ENCODE peak calls at places on chromosomes 11 and 22, in four cellular contexts. D, V, G and O are unnamed samples.

GRCh38 chr11:130523609-130524008 is 75.2 kb downstream of the ADAMTS15 start:
- DNase-seq in D (no peak), V (no peak), G (no peak), O (no peak)

GRCh38 chr11:30485222-30485621 is 100.9 kb downstream of the MPPED2 start:
- DNase-seq in D (no peak), V (no peak), G (no peak), O (no peak)

GRCh38 chr22:43831561-43832392 is 19.7 kb upstream of the EFCAB6 start:
- DNase-seq in D (no peak), V (no peak), G (no peak), O (peak; percentile 61)

GRCh38 chr22:43155789-43156188 is 4.4 kb downstream of the TSPO start:
- DNase-seq in D (no peak), V (no peak), G (no peak), O (no peak)

GRCh38 chr11:131760191-131760951 is 390.0 kb downstream of the NTM start:
- DNase-seq in D (no peak), V (no peak), G (no peak), O (no peak)

GRCh38 chr22:21068681-21069276 is 23.0 kb downstream of the LRRC74B start:
- DNase-seq in D (no peak), V (no peak), G (no peak), O (no peak)

GRCh38 chr11:61332266-61332822 is 561 bp downstream of the DDB1 start:
- DNase-seq in D (no peak), V (no peak), G (peak; percentile 8), O (no peak)

GRCh38 chr11:35905901-35906661 is 37.8 kb upstream of the LDLRAD3 start:
- DNase-seq in D (no peak), V (no peak), G (no peak), O (no peak)

GRCh38 chr22:44574057-44574456 is 76.0 kb upstream of the RTL6 start:
- DNase-seq in D (no peak), V (no peak), G (no peak), O (peak; percentile 70)

GRCh38 chr22:22248878-22249277 is 4.3 kb downstream of the VPREB1 start:
- DNase-seq in D (no peak), V (no peak), G (no peak), O (no peak)

GRCh38 chr11:26946209-26946828 is 47.6 kb upstream of the FIBIN start:
- DNase-seq in D (no peak), V (no peak), G (no peak), O (no peak)

GRCh38 chr11:101863361-101863760 is 51.4 kb upstream of the CEP126 start:
- DNase-seq in D (no peak), V (no peak), G (no peak), O (no peak)

GRCh38 chr11:65298655-65299179 is 15.9 kb upstream of the CDC42EP2 start:
- DNase-seq in D (no peak), V (no peak), G (no peak), O (peak; percentile 82)

GRCh38 chr11:16126361-16126760 is 230.0 kb downstream of the SOX6 start:
- DNase-seq in D (no peak), V (peak; percentile 70), G (no peak), O (no peak)

GRCh38 chr11:15472405-15472799 is 357.7 kb downstream of the INSC start:
- DNase-seq in D (no peak), V (no peak), G (no peak), O (no peak)

GRCh38 chr11:121696177-121696863 is 243.6 kb upstream of the SORL1-AS1 start:
- DNase-seq in D (no peak), V (no peak), G (no peak), O (no peak)

GRCh38 chr11:45142241-45142885 is 4.1 kb upstream of the PRDM11 start:
- DNase-seq in D (no peak), V (no peak), G (no peak), O (no peak)

GRCh38 chr22:44728761-44729261 is 23.6 kb upstream of the ARHGAP8 start:
- DNase-seq in D (no peak), V (no peak), G (no peak), O (no peak)

GRCh38 chr11:126431401-126432064 is 76.0 kb downstream of the ST3GAL4 start:
- DNase-seq in D (no peak), V (no peak), G (no peak), O (peak; percentile 85)

GRCh38 chr11:74957937-74958629 is 9.0 kb downstream of the SPCS2 start:
- DNase-seq in D (no peak), V (no peak), G (no peak), O (no peak)

GRCh38 chr11:14973621-14974020 is 1.5 kb upstream of the CALCA start:
- DNase-seq in D (peak; percentile 76), V (peak; percentile 52), G (no peak), O (no peak)

GRCh38 chr11:3879967-3880542 is 24.6 kb downstream of the STIM1 start:
- DNase-seq in D (no peak), V (no peak), G (no peak), O (no peak)

GRCh38 chr11:114821626-114822025 is 143.3 kb downstream of the NXPE2 start:
- DNase-seq in D (no peak), V (no peak), G (no peak), O (no peak)

GRCh38 chr11:134529212-134530096 is 117.4 kb upstream of the B3GAT1 start:
- DNase-seq in D (no peak), V (no peak), G (no peak), O (peak; percentile 73)

GRCh38 chr11:131254254-131254653 is 116.2 kb upstream of the NTM start:
- DNase-seq in D (no peak), V (no peak), G (no peak), O (no peak)

GRCh38 chr11:65613091-65613928 is 711 bp downstream of the MAP3K11 start:
- DNase-seq in D (no peak), V (no peak), G (no peak), O (no peak)

GRCh38 chr11:76672431-76673163 is 2.0 kb upstream of the LRRC32 start:
- DNase-seq in D (peak; percentile 98), V (no peak), G (no peak), O (no peak)

GRCh38 chr11:126782810-126783209 is 217.8 kb downstream of the KIRREL3 start:
- DNase-seq in D (no peak), V (no peak), G (no peak), O (no peak)

GRCh38 chr11:114246321-114247069 is 49.7 kb upstream of the NNMT start:
- DNase-seq in D (no peak), V (no peak), G (no peak), O (no peak)

GRCh38 chr11:33317662-33318061 is 60.5 kb downstream of the HIPK3 start:
- DNase-seq in D (no peak), V (no peak), G (no peak), O (no peak)

GRCh38 chr22:27876684-27877083 is 42.4 kb downstream of the PITPNB start:
- DNase-seq in D (no peak), V (no peak), G (no peak), O (no peak)

GRCh38 chr11:70641366-70641765 is 243.0 kb downstream of the CTTN start:
- DNase-seq in D (no peak), V (no peak), G (no peak), O (no peak)

GRCh38 chr11:3124821-3125220 is 40.3 kb downstream of the OSBPL5 start:
- DNase-seq in D (no peak), V (no peak), G (no peak), O (no peak)